ENCODE peak calls at places on chromosomes 12 and 14, in five cellular contexts. One of them, this sample, is unnamed.

GRCh38 chr14:73741386-73741875 is 27.2 kb upstream of the PNMA1 start:
- DNase-seq in cardiac muscle cell: peak; percentile 79
- DNase-seq in neural progenitor cell: peak; percentile 60
- DNase-seq in left lung: peak; percentile 84
- DNase-seq in lung: peak; percentile 74
- DNase-seq in this sample: no peak

GRCh38 chr14:22824711-22825359 is 4.9 kb upstream of the MRPL52 start:
- DNase-seq in cardiac muscle cell: peak; percentile 94
- DNase-seq in neural progenitor cell: no peak
- DNase-seq in left lung: peak; percentile 53
- DNase-seq in lung: no peak
- DNase-seq in this sample: no peak

GRCh38 chr12:50764116-50764860 is 387 bp downstream of the ATF1 start:
- DNase-seq in cardiac muscle cell: peak; percentile 49
- DNase-seq in neural progenitor cell: peak; percentile 84
- DNase-seq in left lung: peak; percentile 56
- DNase-seq in lung: peak; percentile 73
- DNase-seq in this sample: no peak

GRCh38 chr14:76957224-76957881 is 71.2 kb downstream of the IRF2BPL start:
- DNase-seq in cardiac muscle cell: no peak
- DNase-seq in neural progenitor cell: no peak
- DNase-seq in left lung: no peak
- DNase-seq in lung: no peak
- DNase-seq in this sample: no peak

GRCh38 chr12:77625441-77625840 is 205.3 kb upstream of the NAV3 start:
- DNase-seq in cardiac muscle cell: peak; percentile 59
- DNase-seq in neural progenitor cell: no peak
- DNase-seq in left lung: no peak
- DNase-seq in lung: no peak
- DNase-seq in this sample: no peak

GRCh38 chr12:109449845-109450532 is 27.1 kb downstream of the KCTD10 start:
- DNase-seq in cardiac muscle cell: no peak
- DNase-seq in neural progenitor cell: no peak
- DNase-seq in left lung: no peak
- DNase-seq in lung: no peak
- DNase-seq in this sample: no peak

GRCh38 chr14:49892301-49892635 is 614 bp upstream of the ARF6 start:
- DNase-seq in cardiac muscle cell: peak; percentile 93
- DNase-seq in neural progenitor cell: no peak
- DNase-seq in left lung: no peak
- DNase-seq in lung: peak; percentile 60
- DNase-seq in this sample: no peak

GRCh38 chr12:95605875-95606274 is 54.6 kb upstream of the USP44 start:
- DNase-seq in cardiac muscle cell: no peak
- DNase-seq in neural progenitor cell: no peak
- DNase-seq in left lung: no peak
- DNase-seq in lung: no peak
- DNase-seq in this sample: no peak

GRCh38 chr12:116430911-116431565 is 128.1 kb upstream of the MAP1LC3B2 start:
- DNase-seq in cardiac muscle cell: no peak
- DNase-seq in neural progenitor cell: no peak
- DNase-seq in left lung: no peak
- DNase-seq in lung: no peak
- DNase-seq in this sample: no peak

GRCh38 chr12:105561981-105562726 is 231.7 kb downstream of the C12orf75 start:
- DNase-seq in cardiac muscle cell: peak; percentile 85
- DNase-seq in neural progenitor cell: no peak
- DNase-seq in left lung: peak; percentile 35
- DNase-seq in lung: peak; percentile 31
- DNase-seq in this sample: peak; percentile 16

GRCh38 chr14:65168840-65169239 is 66.5 kb upstream of the MAX start:
- DNase-seq in cardiac muscle cell: peak; percentile 76
- DNase-seq in neural progenitor cell: no peak
- DNase-seq in left lung: no peak
- DNase-seq in lung: no peak
- DNase-seq in this sample: no peak

GRCh38 chr14:91257328-91258020 is 13.0 kb upstream of the GPR68 start:
- DNase-seq in cardiac muscle cell: no peak
- DNase-seq in neural progenitor cell: peak; percentile 47
- DNase-seq in left lung: no peak
- DNase-seq in lung: no peak
- DNase-seq in this sample: no peak

GRCh38 chr14:99757331-99758070 is 35.7 kb upstream of the EML1 start:
- DNase-seq in cardiac muscle cell: peak; percentile 71
- DNase-seq in neural progenitor cell: no peak
- DNase-seq in left lung: peak; percentile 11
- DNase-seq in lung: no peak
- DNase-seq in this sample: no peak

GRCh38 chr14:53953002-53953827 is 3.4 kb downstream of the BMP4 start:
- DNase-seq in cardiac muscle cell: peak; percentile 94
- DNase-seq in neural progenitor cell: peak; percentile 93
- DNase-seq in left lung: peak; percentile 87
- DNase-seq in lung: peak; percentile 86
- DNase-seq in this sample: no peak

GRCh38 chr12:75818863-75819262 is 212.7 kb downstream of the PHLDA1 start:
- DNase-seq in cardiac muscle cell: no peak
- DNase-seq in neural progenitor cell: no peak
- DNase-seq in left lung: no peak
- DNase-seq in lung: no peak
- DNase-seq in this sample: no peak

GRCh38 chr12:124506145-124506831 is 61.1 kb downstream of the NCOR2 start:
- DNase-seq in cardiac muscle cell: peak; percentile 89
- DNase-seq in neural progenitor cell: peak; percentile 28
- DNase-seq in left lung: peak; percentile 85
- DNase-seq in lung: peak; percentile 70
- DNase-seq in this sample: no peak

GRCh38 chr14:65239143-65239672 is 136.9 kb upstream of the MAX start:
- DNase-seq in cardiac muscle cell: peak; percentile 97
- DNase-seq in neural progenitor cell: no peak
- DNase-seq in left lung: no peak
- DNase-seq in lung: no peak
- DNase-seq in this sample: no peak

GRCh38 chr14:58238252-58239247 is 6.1 kb upstream of the PSMA3 start:
- DNase-seq in cardiac muscle cell: peak; percentile 70
- DNase-seq in neural progenitor cell: no peak
- DNase-seq in left lung: no peak
- DNase-seq in lung: no peak
- DNase-seq in this sample: no peak

GRCh38 chr12:21713138-21713537 is 55.5 kb upstream of the LDHB start:
- DNase-seq in cardiac muscle cell: no peak
- DNase-seq in neural progenitor cell: no peak
- DNase-seq in left lung: no peak
- DNase-seq in lung: no peak
- DNase-seq in this sample: no peak

GRCh38 chr14:61300209-61300608 is 19.1 kb upstream of the TMEM30B start:
- DNase-seq in cardiac muscle cell: no peak
- DNase-seq in neural progenitor cell: no peak
- DNase-seq in left lung: no peak
- DNase-seq in lung: no peak
- DNase-seq in this sample: no peak

GRCh38 chr14:61184117-61184516 is 97.0 kb downstream of the TMEM30B start:
- DNase-seq in cardiac muscle cell: peak; percentile 95
- DNase-seq in neural progenitor cell: no peak
- DNase-seq in left lung: no peak
- DNase-seq in lung: no peak
- DNase-seq in this sample: no peak

GRCh38 chr12:126051611-126052107 is 986.4 kb downstream of the AACS start:
- DNase-seq in cardiac muscle cell: peak; percentile 2
- DNase-seq in neural progenitor cell: no peak
- DNase-seq in left lung: no peak
- DNase-seq in lung: no peak
- DNase-seq in this sample: no peak

GRCh38 chr14:45972416-45972815 is 679.2 kb downstream of the RPL10L start:
- DNase-seq in cardiac muscle cell: no peak
- DNase-seq in neural progenitor cell: no peak
- DNase-seq in left lung: no peak
- DNase-seq in lung: no peak
- DNase-seq in this sample: no peak

GRCh38 chr14:100778951-100779690 is 46.8 kb upstream of the MEG3 start:
- DNase-seq in cardiac muscle cell: no peak
- DNase-seq in neural progenitor cell: no peak
- DNase-seq in left lung: no peak
- DNase-seq in lung: no peak
- DNase-seq in this sample: no peak

GRCh38 chr12:125944446-125944845 is 879.2 kb downstream of the AACS start:
- DNase-seq in cardiac muscle cell: no peak
- DNase-seq in neural progenitor cell: no peak
- DNase-seq in left lung: no peak
- DNase-seq in lung: no peak
- DNase-seq in this sample: no peak

DNA sequence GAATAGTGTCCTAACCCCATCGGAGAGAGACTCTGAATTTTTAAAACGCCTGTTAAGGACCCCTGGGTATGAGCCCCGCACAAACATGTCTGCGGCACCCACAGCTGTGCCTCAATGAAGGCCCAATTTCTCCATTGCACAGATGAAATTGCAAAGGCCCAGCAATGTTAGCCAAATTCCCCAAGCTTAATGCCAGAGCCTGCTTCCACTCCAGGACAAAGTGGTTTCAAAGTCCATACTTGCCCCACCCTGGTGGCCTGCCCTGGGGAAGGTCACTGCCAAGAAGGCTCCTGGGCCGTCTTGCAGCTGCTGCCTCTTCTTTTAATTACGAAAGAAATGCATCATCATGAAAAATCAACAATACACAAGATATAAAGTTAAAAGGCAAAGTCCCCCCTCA is 1179.7 kb downstream of the VRK1 start:
- DNase-seq in cardiac muscle cell: no peak
- DNase-seq in neural progenitor cell: no peak
- DNase-seq in left lung: peak; percentile 35
- DNase-seq in lung: peak; percentile 30
- DNase-seq in this sample: no peak
- H3K27ac ChIP-seq in cardiac muscle cell: no peak overlapping the region
- H3K27ac ChIP-seq in neural progenitor cell: no peak overlapping the region
- H3K27ac ChIP-seq in left lung: peak overlapping the region; percentile 75
- H3K27ac ChIP-seq in lung: peak overlapping the region; percentile 61
- H3K27ac ChIP-seq in this sample: no peak overlapping the region

DNA sequence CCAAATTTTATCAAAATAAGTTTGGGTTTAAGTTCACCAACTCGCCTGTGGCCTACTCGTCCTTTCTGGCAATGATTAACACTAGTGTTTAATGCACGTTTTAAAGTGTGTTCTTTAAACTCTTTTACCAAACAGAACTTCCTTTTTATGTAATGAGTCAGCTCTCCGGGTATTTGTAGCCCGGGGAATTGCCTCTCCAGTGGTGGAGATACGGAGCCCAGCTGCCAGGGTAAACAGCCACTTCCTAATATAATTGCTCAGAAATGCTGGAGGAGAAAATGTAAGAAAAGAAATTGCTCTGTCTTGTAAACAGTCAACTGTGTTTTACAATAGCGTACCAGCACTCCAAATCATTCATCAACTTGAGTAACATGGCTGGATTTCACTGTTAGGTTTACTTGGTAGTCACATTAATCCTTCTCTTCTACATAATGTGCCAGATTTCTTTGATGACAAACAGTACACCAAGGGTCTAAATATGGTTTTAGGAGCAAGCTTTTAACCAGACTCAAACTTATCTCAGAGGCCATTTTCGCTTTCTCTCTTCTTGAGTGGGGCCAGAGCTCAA is 101.1 kb upstream of the SLC38A2 start:
- DNase-seq in cardiac muscle cell: peak; percentile 96
- DNase-seq in neural progenitor cell: no peak
- DNase-seq in left lung: peak; percentile 82
- DNase-seq in lung: peak; percentile 77
- DNase-seq in this sample: no peak
- H3K4me3 ChIP-seq in cardiac muscle cell: no peak overlapping the region
- H3K4me3 ChIP-seq in neural progenitor cell: no peak overlapping the region
- H3K4me3 ChIP-seq in left lung: no peak overlapping the region
- H3K4me3 ChIP-seq in lung: no peak overlapping the region
- H3K4me3 ChIP-seq in this sample: no peak overlapping the region

GRCh38 chr12:66050610-66051009 is 79.9 kb downstream of the LLPH start:
- DNase-seq in cardiac muscle cell: no peak
- DNase-seq in neural progenitor cell: no peak
- DNase-seq in left lung: no peak
- DNase-seq in lung: no peak
- DNase-seq in this sample: no peak
- H3K27ac ChIP-seq in cardiac muscle cell: no peak overlapping the region
- H3K27ac ChIP-seq in neural progenitor cell: no peak overlapping the region
- H3K27ac ChIP-seq in left lung: no peak overlapping the region
- H3K27ac ChIP-seq in lung: no peak overlapping the region
- H3K27ac ChIP-seq in this sample: no peak overlapping the region

GRCh38 chr12:52243264-52243773 is 10.3 kb downstream of the KRT7 start:
- DNase-seq in cardiac muscle cell: no peak
- DNase-seq in neural progenitor cell: no peak
- DNase-seq in left lung: no peak
- DNase-seq in lung: no peak
- DNase-seq in this sample: no peak

GRCh38 chr12:52244615-52244994 is 11.6 kb downstream of the KRT7 start:
- DNase-seq in cardiac muscle cell: no peak
- DNase-seq in neural progenitor cell: no peak
- DNase-seq in left lung: no peak
- DNase-seq in lung: no peak
- DNase-seq in this sample: no peak

GRCh38 chr12:52242442-52243263 is 9.6 kb downstream of the KRT7 start:
- DNase-seq in cardiac muscle cell: no peak
- DNase-seq in neural progenitor cell: no peak
- DNase-seq in left lung: no peak
- DNase-seq in lung: no peak
- DNase-seq in this sample: no peak

GRCh38 chr12:52245259-52245961 is 12.4 kb downstream of the KRT7 start:
- DNase-seq in cardiac muscle cell: no peak
- DNase-seq in neural progenitor cell: no peak
- DNase-seq in left lung: no peak
- DNase-seq in lung: no peak
- DNase-seq in this sample: no peak

DNA sequence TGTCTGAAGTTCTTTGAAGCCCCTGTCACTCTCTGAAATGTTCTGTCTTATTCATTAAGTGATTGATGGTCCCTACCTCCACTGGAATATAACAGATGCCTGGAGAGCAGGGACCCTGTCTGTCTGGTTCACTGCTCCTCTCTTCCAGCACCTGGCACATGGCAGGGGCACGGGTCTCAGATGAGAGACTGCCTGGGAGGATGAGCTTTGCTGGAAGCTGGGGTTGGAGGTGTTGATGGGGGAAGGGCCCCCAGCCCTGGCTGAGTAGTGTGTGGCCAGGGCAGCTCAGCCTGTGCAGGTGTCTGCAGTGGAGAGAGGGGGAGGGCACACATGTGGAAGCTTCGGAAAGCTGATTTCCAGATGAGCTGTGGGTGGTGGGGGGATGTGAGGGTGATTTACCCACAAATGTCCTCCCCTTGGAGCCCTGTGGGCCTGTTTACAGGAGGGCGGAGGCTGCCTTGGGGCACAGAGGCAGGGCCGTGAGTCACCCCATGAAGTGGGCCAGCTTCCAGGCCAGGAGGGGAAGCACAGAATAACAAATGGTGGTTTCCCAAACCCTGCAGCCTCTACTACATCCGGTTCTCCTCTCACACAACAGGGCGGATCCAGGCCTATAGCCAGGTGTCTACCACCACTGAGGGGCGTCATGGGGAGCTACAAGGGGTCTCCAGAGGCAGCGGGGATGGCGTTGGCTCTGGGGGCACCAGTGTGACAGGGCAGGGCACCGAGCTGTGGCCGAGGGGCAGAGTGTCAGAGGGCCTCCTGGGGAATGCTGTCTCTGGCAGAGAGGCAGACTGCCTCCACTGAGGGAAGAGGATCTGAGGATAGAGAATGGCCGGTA is 11.0 kb downstream of the KRT7 start:
- DNase-seq in cardiac muscle cell: peak; percentile 91
- DNase-seq in neural progenitor cell: no peak
- DNase-seq in left lung: peak; percentile 89
- DNase-seq in lung: peak; percentile 80
- DNase-seq in this sample: no peak
- H3K4me3 ChIP-seq in cardiac muscle cell: no peak overlapping the region
- H3K4me3 ChIP-seq in neural progenitor cell: no peak overlapping the region
- H3K4me3 ChIP-seq in left lung: no peak overlapping the region
- H3K4me3 ChIP-seq in lung: no peak overlapping the region
- H3K4me3 ChIP-seq in this sample: no peak overlapping the region